ENCODE peak calls at places on chromosomes 12 and 14, in ten cellular contexts. X, H, K, Q, F, N, B, O, Y and M are unnamed samples.
A peak's percentile ranks its signal among the peaks of the same experiment; 100 is the strongest.

GRCh38 chr14:97198813-97199212 is 401.6 kb downstream of the VRK1 start:
- DNase-seq in X (no peak), H (no peak), K (no peak), Q (no peak), F (no peak), N (no peak), B (no peak), O (no peak), Y (peak; percentile 27), M (peak; percentile 6)

GRCh38 chr14:59482471-59483331 is 1.5 kb downstream of the L3HYPDH start:
- DNase-seq in X (no peak), H (no peak), K (no peak), Q (peak; percentile 60), F (peak; percentile 96), N (peak; percentile 86), B (peak; percentile 95), O (peak; percentile 95), Y (no peak), M (peak; percentile 16)

GRCh38 chr14:33085799-33086198 is 147.1 kb downstream of the NPAS3 start:
- DNase-seq in X (no peak), H (no peak), K (no peak), Q (no peak), F (no peak), N (no peak), B (no peak), O (no peak), Y (no peak), M (no peak)

GRCh38 chr12:68951652-68952051 is 18.7 kb upstream of the CPM start:
- DNase-seq in X (no peak), H (no peak), K (no peak), Q (no peak), F (no peak), N (no peak), B (no peak), O (no peak), Y (no peak), M (no peak)

GRCh38 chr14:104953097-104953496 is 25.1 kb downstream of the AHNAK2 start:
- DNase-seq in X (no peak), H (no peak), K (no peak), Q (no peak), F (no peak), N (no peak), B (no peak), O (no peak), Y (no peak), M (no peak)

GRCh38 chr12:102885043-102885932 is 31.8 kb downstream of the PAH start:
- DNase-seq in X (peak; percentile 88), H (no peak), K (no peak), Q (no peak), F (no peak), N (no peak), B (no peak), O (no peak), Y (no peak), M (no peak)

GRCh38 chr12:49108958-49109404 is 1.7 kb downstream of the LMBR1L start:
- DNase-seq in X (no peak), H (no peak), K (no peak), Q (no peak), F (peak; percentile 13), N (no peak), B (peak; percentile 27), O (no peak), Y (no peak), M (peak; percentile 63)

GRCh38 chr14:87153901-87154300 is 839.1 kb downstream of the GALC start:
- DNase-seq in X (no peak), H (no peak), K (no peak), Q (no peak), F (no peak), N (no peak), B (no peak), O (no peak), Y (no peak), M (no peak)

GRCh38 chr12:67356400-67356799 is 87.2 kb downstream of the CAND1 start:
- DNase-seq in X (no peak), H (no peak), K (no peak), Q (no peak), F (no peak), N (no peak), B (no peak), O (no peak), Y (no peak), M (no peak)

GRCh38 chr12:49615725-49616124 is 7.6 kb upstream of the PRPF40B start:
- DNase-seq in X (no peak), H (no peak), K (no peak), Q (no peak), F (no peak), N (no peak), B (peak; percentile 82), O (no peak), Y (no peak), M (no peak)

GRCh38 chr14:49033131-49033530 is 553.0 kb downstream of the RPS29 start:
- DNase-seq in X (no peak), H (no peak), K (no peak), Q (no peak), F (no peak), N (no peak), B (no peak), O (no peak), Y (no peak), M (no peak)

GRCh38 chr14:95507174-95507573 is 9.3 kb downstream of the SYNE3 start:
- DNase-seq in X (no peak), H (no peak), K (no peak), Q (peak; percentile 91), F (no peak), N (no peak), B (peak; percentile 96), O (peak; percentile 98), Y (no peak), M (peak; percentile 39)

GRCh38 chr12:50537538-50537919 is 32.7 kb downstream of the DIP2B start:
- DNase-seq in X (no peak), H (no peak), K (no peak), Q (peak; percentile 54), F (peak; percentile 75), N (no peak), B (peak; percentile 85), O (peak; percentile 77), Y (no peak), M (no peak)

GRCh38 chr14:26622611-26623010 is 24.8 kb upstream of the NOVA1 start:
- DNase-seq in X (no peak), H (no peak), K (no peak), Q (no peak), F (no peak), N (no peak), B (no peak), O (no peak), Y (no peak), M (no peak)

GRCh38 chr14:104775073-104775489 is 20.5 kb downstream of the AKT1 start:
- DNase-seq in X (no peak), H (no peak), K (no peak), Q (no peak), F (no peak), N (no peak), B (no peak), O (no peak), Y (no peak), M (no peak)

GRCh38 chr12:132754555-132754954 is 7.1 kb downstream of the ANKLE2 start:
- DNase-seq in X (no peak), H (no peak), K (no peak), Q (no peak), F (no peak), N (no peak), B (no peak), O (no peak), Y (no peak), M (peak; percentile 20)

GRCh38 chr14:75022655-75023054 is 19.9 kb downstream of the EIF2B2 start:
- DNase-seq in X (no peak), H (no peak), K (no peak), Q (no peak), F (no peak), N (no peak), B (no peak), O (peak; percentile 33), Y (peak; percentile 44), M (peak; percentile 19)

GRCh38 chr14:78959674-78960264 is 789.6 kb downstream of the NRXN3 start:
- DNase-seq in X (peak; percentile 60), H (peak; percentile 17), K (peak; percentile 76), Q (peak; percentile 74), F (peak; percentile 63), N (peak; percentile 70), B (peak; percentile 66), O (peak; percentile 60), Y (peak; percentile 43), M (peak; percentile 54)

GRCh38 chr12:46391630-46392029 is 19.1 kb upstream of the SLC38A2 start:
- DNase-seq in X (no peak), H (no peak), K (no peak), Q (peak; percentile 97), F (no peak), N (no peak), B (no peak), O (no peak), Y (no peak), M (no peak)